ENCODE peak calls at places on chromosomes 12 and 14, in four cellular contexts. One of them, this sample, is unnamed.

GRCh38 chr14:93941293-93941910 is 14.3 kb downstream of the FAM181A start:
- DNase-seq in cortex of kidney: no peak
- DNase-seq in activated CD4-positive, alpha-beta T cell treated with anti-CD3 and anti-CD28 coated beads, Interleukin-2, amount 50 U/mL, for 4 hours: no peak
- DNase-seq in stimulated activated CD4-positive, alpha-beta T cell treated with anti-CD3 and anti-CD28 coated beads, Interleukin-2, amount 100 ng/mL, for 4 hours: no peak
- DNase-seq in this sample: no peak

GRCh38 chr14:101084436-101084826 is 180.9 kb upstream of the RTL1 start:
- DNase-seq in activated CD4-positive, alpha-beta T cell treated with anti-CD3 and anti-CD28 coated beads, Interleukin-2, amount 50 U/mL, for 4 hours: no peak
- DNase-seq in stimulated activated CD4-positive, alpha-beta T cell treated with anti-CD3 and anti-CD28 coated beads, Interleukin-2, amount 100 ng/mL, for 4 hours: no peak
- DNase-seq in cortex of kidney: no peak
- DNase-seq in this sample: no peak

GRCh38 chr12:55716582-55717396 is 943 bp downstream of the BLOC1S1 start:
- DNase-seq in activated CD4-positive, alpha-beta T cell treated with anti-CD3 and anti-CD28 coated beads, Interleukin-2, amount 50 U/mL, for 4 hours: no peak
- DNase-seq in stimulated activated CD4-positive, alpha-beta T cell treated with anti-CD3 and anti-CD28 coated beads, Interleukin-2, amount 100 ng/mL, for 4 hours: no peak
- DNase-seq in cortex of kidney: no peak
- DNase-seq in this sample: no peak

GRCh38 chr12:46562625-46563228 is 190.2 kb upstream of the SLC38A2 start:
- DNase-seq in stimulated activated CD4-positive, alpha-beta T cell treated with anti-CD3 and anti-CD28 coated beads, Interleukin-2, amount 100 ng/mL, for 4 hours: no peak
- DNase-seq in activated CD4-positive, alpha-beta T cell treated with anti-CD3 and anti-CD28 coated beads, Interleukin-2, amount 50 U/mL, for 4 hours: no peak
- DNase-seq in cortex of kidney: no peak
- DNase-seq in this sample: peak

GRCh38 chr14:73784065-73784987 is 67.3 kb upstream of the PTGR2 start:
- DNase-seq in activated CD4-positive, alpha-beta T cell treated with anti-CD3 and anti-CD28 coated beads, Interleukin-2, amount 50 U/mL, for 4 hours: no peak
- DNase-seq in cortex of kidney: no peak
- DNase-seq in stimulated activated CD4-positive, alpha-beta T cell treated with anti-CD3 and anti-CD28 coated beads, Interleukin-2, amount 100 ng/mL, for 4 hours: no peak
- DNase-seq in this sample: no peak

GRCh38 chr14:52272375-52272774 is 4.9 kb downstream of the PTGDR start:
- DNase-seq in activated CD4-positive, alpha-beta T cell treated with anti-CD3 and anti-CD28 coated beads, Interleukin-2, amount 50 U/mL, for 4 hours: no peak
- DNase-seq in cortex of kidney: no peak
- DNase-seq in stimulated activated CD4-positive, alpha-beta T cell treated with anti-CD3 and anti-CD28 coated beads, Interleukin-2, amount 100 ng/mL, for 4 hours: no peak
- DNase-seq in this sample: peak

GRCh38 chr14:91264151-91265150 is 19.9 kb upstream of the GPR68 start:
- DNase-seq in cortex of kidney: no peak
- DNase-seq in stimulated activated CD4-positive, alpha-beta T cell treated with anti-CD3 and anti-CD28 coated beads, Interleukin-2, amount 100 ng/mL, for 4 hours: no peak
- DNase-seq in activated CD4-positive, alpha-beta T cell treated with anti-CD3 and anti-CD28 coated beads, Interleukin-2, amount 50 U/mL, for 4 hours: no peak
- DNase-seq in this sample: no peak

GRCh38 chr14:64736271-64737131 is 32.3 kb downstream of the PLEKHG3 start:
- DNase-seq in activated CD4-positive, alpha-beta T cell treated with anti-CD3 and anti-CD28 coated beads, Interleukin-2, amount 50 U/mL, for 4 hours: no peak
- DNase-seq in stimulated activated CD4-positive, alpha-beta T cell treated with anti-CD3 and anti-CD28 coated beads, Interleukin-2, amount 100 ng/mL, for 4 hours: no peak
- DNase-seq in cortex of kidney: no peak
- DNase-seq in this sample: no peak

GRCh38 chr12:27361372-27361771 is 28.7 kb downstream of the BMAL2 start:
- DNase-seq in stimulated activated CD4-positive, alpha-beta T cell treated with anti-CD3 and anti-CD28 coated beads, Interleukin-2, amount 100 ng/mL, for 4 hours: no peak
- DNase-seq in cortex of kidney: no peak
- DNase-seq in activated CD4-positive, alpha-beta T cell treated with anti-CD3 and anti-CD28 coated beads, Interleukin-2, amount 50 U/mL, for 4 hours: no peak
- DNase-seq in this sample: no peak

GRCh38 chr12:75632452-75632851 is 121.0 kb upstream of the KRR1 start:
- DNase-seq in cortex of kidney: no peak
- DNase-seq in activated CD4-positive, alpha-beta T cell treated with anti-CD3 and anti-CD28 coated beads, Interleukin-2, amount 50 U/mL, for 4 hours: no peak
- DNase-seq in stimulated activated CD4-positive, alpha-beta T cell treated with anti-CD3 and anti-CD28 coated beads, Interleukin-2, amount 100 ng/mL, for 4 hours: no peak
- DNase-seq in this sample: no peak

GRCh38 chr12:131074221-131075083 is 120.7 kb downstream of the ADGRD1 start:
- DNase-seq in cortex of kidney: no peak
- DNase-seq in activated CD4-positive, alpha-beta T cell treated with anti-CD3 and anti-CD28 coated beads, Interleukin-2, amount 50 U/mL, for 4 hours: no peak
- DNase-seq in stimulated activated CD4-positive, alpha-beta T cell treated with anti-CD3 and anti-CD28 coated beads, Interleukin-2, amount 100 ng/mL, for 4 hours: no peak
- DNase-seq in this sample: peak